ENCODE peak calls at places on chromosomes 1 and 21, in seven cellular contexts. V, R, Q, Z, A, H and Y are unnamed samples.

GRCh38 chr21:29170935-29171334 is 40.5 kb downstream of the MAP3K7CL start:
- DNase-seq in V (no peak), R (no peak), Q (no peak), Z (peak), A (no peak), H (no peak), Y (no peak)

GRCh38 chr21:36785615-36786014 is 86.7 kb downstream of the SIM2 start:
- DNase-seq in V (no peak), R (no peak), Q (no peak), Z (no peak), A (no peak), H (no peak), Y (no peak)

GRCh38 chr1:94024109-94024792 is 96.7 kb downstream of the ABCA4 start:
- DNase-seq in V (no peak), R (no peak), Q (no peak), Z (no peak), A (no peak), H (no peak), Y (no peak)

GRCh38 chr21:28906236-28906635 is 86.4 kb downstream of the LTN1 start:
- DNase-seq in V (no peak), R (no peak), Q (no peak), Z (no peak), A (no peak), H (no peak), Y (no peak)

GRCh38 chr1:3530931-3531818 is 76.7 kb downstream of the ARHGEF16 start:
- DNase-seq in V (peak), R (peak), Q (peak), Z (peak), A (peak), H (no peak), Y (no peak)

GRCh38 chr21:32520885-32521735 is 64.2 kb downstream of the TCP10L start:
- DNase-seq in V (no peak), R (no peak), Q (no peak), Z (peak), A (peak), H (no peak), Y (peak)

GRCh38 chr1:209643295-209644020 is 8.8 kb downstream of the LAMB3 start:
- DNase-seq in V (no peak), R (no peak), Q (no peak), Z (no peak), A (no peak), H (no peak), Y (peak)

GRCh38 chr1:43932786-43933385 is 715 bp upstream of the ARTN start:
- DNase-seq in V (no peak), R (no peak), Q (no peak), Z (no peak), A (no peak), H (no peak), Y (peak)

GRCh38 chr1:48916121-48917069 is 139.7 kb upstream of the BEND5 start:
- DNase-seq in V (no peak), R (no peak), Q (no peak), Z (peak), A (peak), H (no peak), Y (peak)

GRCh38 chr1:54818461-54819194 is 17.5 kb upstream of the TTC22 start:
- DNase-seq in V (no peak), R (no peak), Q (no peak), Z (no peak), A (no peak), H (no peak), Y (no peak)

GRCh38 chr1:213970193-213970592 is 17.6 kb upstream of the PROX1 start:
- DNase-seq in V (no peak), R (no peak), Q (no peak), Z (no peak), A (no peak), H (no peak), Y (no peak)

GRCh38 chr1:168789501-168789900 is 60.5 kb upstream of the DPT start:
- DNase-seq in V (no peak), R (no peak), Q (no peak), Z (no peak), A (no peak), H (no peak), Y (no peak)

GRCh38 chr1:201553496-201554166 is 14.7 kb downstream of the NAV1 start:
- DNase-seq in V (no peak), R (no peak), Q (no peak), Z (no peak), A (no peak), H (no peak), Y (no peak)

GRCh38 chr1:154006136-154006535 is 15.6 kb downstream of the RPS27 start:
- DNase-seq in V (no peak), R (no peak), Q (no peak), Z (no peak), A (no peak), H (no peak), Y (peak)

GRCh38 chr21:39155578-39155977 is 27.7 kb downstream of the PSMG1 start:
- DNase-seq in V (no peak), R (no peak), Q (no peak), Z (no peak), A (no peak), H (no peak), Y (no peak)

GRCh38 chr21:35648512-35648911 is 411.8 kb downstream of the SETD4 start:
- DNase-seq in V (no peak), R (no peak), Q (no peak), Z (no peak), A (peak), H (no peak), Y (no peak)

GRCh38 chr1:186708578-186709203 is 28.5 kb upstream of the PTGS2 start:
- DNase-seq in V (no peak), R (no peak), Q (no peak), Z (no peak), A (no peak), H (no peak), Y (peak)

GRCh38 chr1:6239213-6239752 is 3.5 kb upstream of the ICMT start:
- DNase-seq in V (no peak), R (no peak), Q (no peak), Z (no peak), A (no peak), H (no peak), Y (no peak)

GRCh38 chr1:166874464-166874863 is 1.6 kb downstream of the TADA1 start:
- DNase-seq in V (no peak), R (no peak), Q (no peak), Z (no peak), A (no peak), H (no peak), Y (no peak)

GRCh38 chr21:16492356-16492755 is 762.6 kb downstream of the USP25 start:
- DNase-seq in V (no peak), R (no peak), Q (no peak), Z (no peak), A (no peak), H (no peak), Y (no peak)

GRCh38 chr1:27601771-27602509 is 2.0 kb downstream of the AHDC1 start:
- DNase-seq in V (no peak), R (no peak), Q (no peak), Z (peak), A (no peak), H (no peak), Y (no peak)

GRCh38 chr1:145927073-145927886 is at the start of gene RBM8A:
- DNase-seq in V (peak), R (peak), Q (peak), Z (peak), A (peak), H (peak), Y (peak)

GRCh38 chr21:25903599-25903998 is 168.8 kb downstream of the GABPA start:
- DNase-seq in V (no peak), R (no peak), Q (no peak), Z (no peak), A (no peak), H (no peak), Y (no peak)

GRCh38 chr21:46097826-46098286 is at the start of gene COL6A2:
- DNase-seq in V (peak), R (peak), Q (peak), Z (no peak), A (no peak), H (no peak), Y (peak)

GRCh38 chr1:239654998-239655397 is 268.6 kb downstream of the CHRM3 start:
- DNase-seq in V (no peak), R (no peak), Q (no peak), Z (no peak), A (no peak), H (no peak), Y (no peak)

GRCh38 chr1:155219592-155220031 is 11.1 kb downstream of the MTX1 start:
- DNase-seq in V (no peak), R (no peak), Q (no peak), Z (peak), A (no peak), H (no peak), Y (peak)

GRCh38 chr21:45506836-45507522 is 35.3 kb downstream of the SLC19A1 start:
- DNase-seq in V (no peak), R (no peak), Q (no peak), Z (no peak), A (peak), H (no peak), Y (no peak)

GRCh38 chr21:39483917-39484316 is 32.1 kb downstream of the SH3BGR start:
- DNase-seq in V (no peak), R (no peak), Q (no peak), Z (no peak), A (no peak), H (no peak), Y (peak)

GRCh38 chr1:29331731-29332130 is 95.4 kb downstream of the PTPRU start:
- DNase-seq in V (no peak), R (no peak), Q (no peak), Z (no peak), A (no peak), H (no peak), Y (no peak)

GRCh38 chr1:179969962-179970361 is 15.4 kb downstream of the CEP350 start:
- DNase-seq in V (no peak), R (no peak), Q (no peak), Z (no peak), A (no peak), H (no peak), Y (peak)

GRCh38 chr1:32972814-32973428 is 8.3 kb upstream of the RNF19B start:
- DNase-seq in V (no peak), R (no peak), Q (no peak), Z (no peak), A (peak), H (no peak), Y (peak)

GRCh38 chr1:241275981-241276380 is 81.0 kb downstream of the RGS7 start:
- DNase-seq in V (no peak), R (no peak), Q (no peak), Z (no peak), A (no peak), H (no peak), Y (no peak)

GRCh38 chr21:42624095-42624830 is 29.2 kb upstream of the PDE9A start:
- DNase-seq in V (no peak), R (no peak), Q (no peak), Z (no peak), A (no peak), H (no peak), Y (no peak)

GRCh38 chr1:192559115-192560006 is 16.2 kb upstream of the RGS1 start:
- DNase-seq in V (no peak), R (no peak), Q (no peak), Z (no peak), A (no peak), H (no peak), Y (peak)

GRCh38 chr1:238954865-238955264 is 431.5 kb upstream of the CHRM3 start:
- DNase-seq in V (no peak), R (no peak), Q (no peak), Z (no peak), A (no peak), H (no peak), Y (no peak)